ENCODE peak calls at places on chromosomes 6 and 20, in nine cellular contexts. C is breast epithelium, I is cardiac fibroblast, G is aorta, U is left ventricle myocardium inferior, E is testis, F is spleen, O is kidney tubule cell, R is astrocyte of the spinal cord. L is an unnamed sample.

GRCh38 chr6:132063738-132064137 is 112.6 kb upstream of the CCN2 start:
- DNase-seq in C (no peak), I (peak), G (no peak), U (no peak), E (no peak), F (no peak), O (peak), R (peak), L (no peak)

GRCh38 chr20:43271980-43272379 is 82.3 kb upstream of the PTPRT start:
- DNase-seq in C (no peak), I (no peak), G (no peak), U (no peak), E (no peak), F (no peak), O (no peak), R (no peak), L (no peak)

GRCh38 chr20:53611449-53611894 is 17.8 kb upstream of the ZNF217 start:
- DNase-seq in C (no peak), I (peak), G (no peak), U (no peak), E (peak), F (peak), O (peak), R (peak), L (peak)

GRCh38 chr6:99614430-99615161 is 8.0 kb downstream of the PRDM13 start:
- DNase-seq in C (no peak), I (no peak), G (no peak), U (no peak), E (no peak), F (peak), O (no peak), R (no peak), L (no peak)

GRCh38 chr6:31690231-31691077 is 9.6 kb upstream of the LY6G5C start:
- DNase-seq in C (no peak), I (no peak), G (no peak), U (no peak), E (no peak), F (no peak), O (peak), R (no peak), L (no peak)

GRCh38 chr20:25361287-25361683 is 29.4 kb downstream of the ABHD12 start:
- DNase-seq in C (no peak), I (peak), G (no peak), U (no peak), E (no peak), F (no peak), O (peak), R (no peak), L (no peak)

GRCh38 chr6:118639054-118639964 is 12.1 kb downstream of the CEP85L start:
- DNase-seq in C (no peak), I (no peak), G (no peak), U (no peak), E (no peak), F (no peak), O (peak), R (no peak), L (no peak)

GRCh38 chr6:168215121-168215808 is 104.3 kb downstream of the DACT2 start:
- DNase-seq in C (peak), I (no peak), G (peak), U (no peak), E (no peak), F (no peak), O (no peak), R (no peak), L (no peak)

GRCh38 chr6:4446982-4447381 is 311.6 kb upstream of the ECI2 start:
- DNase-seq in C (no peak), I (peak), G (no peak), U (no peak), E (no peak), F (no peak), O (no peak), R (peak), L (no peak)

GRCh38 chr6:96716221-96716620 is 121.1 kb downstream of the GPR63 start:
- DNase-seq in C (no peak), I (no peak), G (no peak), U (no peak), E (no peak), F (no peak), O (no peak), R (no peak), L (no peak)

GRCh38 chr6:87772597-87773530 is 70.8 kb upstream of the AKIRIN2 start:
- DNase-seq in C (no peak), I (peak), G (no peak), U (no peak), E (no peak), F (no peak), O (no peak), R (no peak), L (no peak)

GRCh38 chr6:115932481-115932880 is 128.2 kb downstream of the FRK start:
- DNase-seq in C (no peak), I (peak), G (no peak), U (no peak), E (no peak), F (no peak), O (peak), R (peak), L (no peak)

GRCh38 chr6:34145161-34146020 is 496 bp downstream of the GRM4 start:
- DNase-seq in C (no peak), I (peak), G (peak), U (no peak), E (no peak), F (peak), O (peak), R (peak), L (peak)

GRCh38 chr20:37387519-37388269 is 41.8 kb downstream of the SRC start:
- DNase-seq in C (no peak), I (no peak), G (no peak), U (no peak), E (no peak), F (peak), O (no peak), R (no peak), L (no peak)

GRCh38 chr6:170248111-170248805 is 42.6 kb downstream of the DLL1 start:
- DNase-seq in C (no peak), I (no peak), G (no peak), U (no peak), E (peak), F (no peak), O (no peak), R (no peak), L (peak)

GRCh38 chr20:47187450-47188195 is 168.9 kb downstream of the ZMYND8 start:
- DNase-seq in C (no peak), I (no peak), G (peak), U (no peak), E (no peak), F (no peak), O (no peak), R (no peak), L (no peak)

GRCh38 chr20:53739799-53740785 is 146.5 kb upstream of the ZNF217 start:
- DNase-seq in C (no peak), I (peak), G (no peak), U (no peak), E (no peak), F (no peak), O (peak), R (no peak), L (no peak)

GRCh38 chr6:37940074-37940847 is 120.7 kb downstream of the ZFAND3 start:
- DNase-seq in C (no peak), I (peak), G (no peak), U (no peak), E (peak), F (no peak), O (peak), R (peak), L (peak)

GRCh38 chr6:110814488-110815259 is 595 bp downstream of the CDK19 start:
- DNase-seq in C (peak), I (peak), G (peak), U (peak), E (peak), F (peak), O (peak), R (peak), L (peak)

GRCh38 chr6:37807656-37808055 is 11.9 kb upstream of the ZFAND3 start:
- DNase-seq in C (no peak), I (no peak), G (no peak), U (no peak), E (peak), F (no peak), O (peak), R (no peak), L (no peak)

GRCh38 chr6:47440722-47441121 is 36.9 kb upstream of the CD2AP start:
- DNase-seq in C (peak), I (no peak), G (no peak), U (no peak), E (no peak), F (no peak), O (no peak), R (no peak), L (no peak)

GRCh38 chr20:15654208-15654649 is 919.0 kb downstream of the KIF16B start:
- DNase-seq in C (no peak), I (peak), G (no peak), U (no peak), E (peak), F (no peak), O (peak), R (peak), L (no peak)

GRCh38 chr20:3677733-3678132 is 4.1 kb downstream of the ADAM33 start:
- DNase-seq in C (no peak), I (no peak), G (no peak), U (peak), E (peak), F (no peak), O (no peak), R (peak), L (peak)

GRCh38 chr6:27275025-27275956 is 27.8 kb downstream of the PRSS16 start:
- DNase-seq in C (no peak), I (peak), G (no peak), U (no peak), E (no peak), F (no peak), O (peak), R (no peak), L (no peak)

GRCh38 chr20:2879148-2879547 is 5.9 kb downstream of the PTPRA start:
- DNase-seq in C (no peak), I (peak), G (no peak), U (no peak), E (no peak), F (no peak), O (peak), R (peak), L (no peak)

GRCh38 chr6:136582702-136583471 is 32.7 kb upstream of the MAP7 start:
- DNase-seq in C (no peak), I (peak), G (no peak), U (no peak), E (no peak), F (no peak), O (peak), R (peak), L (no peak)

GRCh38 chr6:49072146-49072545 is 390.9 kb downstream of the MMUT start:
- DNase-seq in C (no peak), I (no peak), G (no peak), U (no peak), E (no peak), F (no peak), O (no peak), R (no peak), L (no peak)

GRCh38 chr6:30820196-30820595 is 64.1 kb upstream of the DDR1 start:
- DNase-seq in C (peak), I (peak), G (peak), U (peak), E (no peak), F (no peak), O (peak), R (peak), L (no peak)

GRCh38 chr6:141077355-141078333 is 1055.1 kb upstream of the GJE1 start:
- DNase-seq in C (no peak), I (peak), G (no peak), U (no peak), E (peak), F (no peak), O (peak), R (no peak), L (peak)

GRCh38 chr6:46815130-46815529 is 21.9 kb downstream of the MEP1A start:
- DNase-seq in C (no peak), I (no peak), G (no peak), U (no peak), E (no peak), F (no peak), O (peak), R (no peak), L (no peak)

GRCh38 chr6:105932440-105932839 is 153.7 kb upstream of the PRDM1 start:
- DNase-seq in C (no peak), I (peak), G (no peak), U (no peak), E (no peak), F (no peak), O (no peak), R (no peak), L (no peak)

GRCh38 chr6:166957087-166957804 is 896 bp upstream of the RNASET2 start:
- DNase-seq in C (no peak), I (no peak), G (no peak), U (peak), E (peak), F (peak), O (peak), R (no peak), L (peak)

GRCh38 chr20:33830371-33830770 is 19.2 kb downstream of the CHMP4B start:
- DNase-seq in C (no peak), I (peak), G (no peak), U (no peak), E (no peak), F (no peak), O (no peak), R (no peak), L (no peak)